ENCODE peak calls at places on chromosomes 12 and 14, in six cellular contexts. One of them, this sample, is unnamed.

GRCh38 chr12:102769323-102769916 is 147.6 kb downstream of the PAH start:
- DNase-seq in HCT116: peak; percentile 26
- DNase-seq in transverse colon: peak; percentile 26
- DNase-seq in tibial nerve: peak; percentile 85
- DNase-seq in suprapubic skin: peak; percentile 80
- DNase-seq in stomach: peak; percentile 53
- DNase-seq in this sample: no peak

GRCh38 chr14:73743431-73743931 is 29.3 kb upstream of the PNMA1 start:
- DNase-seq in suprapubic skin: no peak
- DNase-seq in tibial nerve: no peak
- DNase-seq in HCT116: no peak
- DNase-seq in stomach: no peak
- DNase-seq in transverse colon: peak; percentile 75
- DNase-seq in this sample: no peak

GRCh38 chr12:89418228-89418910 is 66.1 kb upstream of the DUSP6 start:
- DNase-seq in HCT116: no peak
- DNase-seq in stomach: no peak
- DNase-seq in tibial nerve: no peak
- DNase-seq in transverse colon: no peak
- DNase-seq in suprapubic skin: no peak
- DNase-seq in this sample: no peak

GRCh38 chr14:21505009-21505553 is 6.1 kb downstream of the METTL3 start:
- DNase-seq in tibial nerve: no peak
- DNase-seq in transverse colon: no peak
- DNase-seq in suprapubic skin: no peak
- DNase-seq in HCT116: no peak
- DNase-seq in stomach: no peak
- DNase-seq in this sample: no peak

GRCh38 chr12:112851024-112851777 is 55.6 kb upstream of the OAS1 start:
- DNase-seq in transverse colon: no peak
- DNase-seq in tibial nerve: no peak
- DNase-seq in suprapubic skin: no peak
- DNase-seq in HCT116: no peak
- DNase-seq in stomach: no peak
- DNase-seq in this sample: peak; percentile 10

GRCh38 chr12:22353615-22354325 is 19.3 kb upstream of the ST8SIA1 start:
- DNase-seq in transverse colon: no peak
- DNase-seq in suprapubic skin: no peak
- DNase-seq in stomach: no peak
- DNase-seq in tibial nerve: no peak
- DNase-seq in HCT116: no peak
- DNase-seq in this sample: no peak

GRCh38 chr14:86038401-86038985 is 508.5 kb downstream of the FLRT2 start:
- DNase-seq in HCT116: no peak
- DNase-seq in transverse colon: peak; percentile 11
- DNase-seq in tibial nerve: no peak
- DNase-seq in suprapubic skin: no peak
- DNase-seq in stomach: peak; percentile 48
- DNase-seq in this sample: no peak

GRCh38 chr12:39427360-39427808 is 15.5 kb downstream of the KIF21A start:
- DNase-seq in tibial nerve: no peak
- DNase-seq in suprapubic skin: no peak
- DNase-seq in stomach: no peak
- DNase-seq in HCT116: no peak
- DNase-seq in transverse colon: no peak
- DNase-seq in this sample: no peak

GRCh38 chr14:22282429-22282828 is 306.6 kb downstream of the DAD1 start:
- DNase-seq in suprapubic skin: no peak
- DNase-seq in transverse colon: no peak
- DNase-seq in stomach: no peak
- DNase-seq in tibial nerve: no peak
- DNase-seq in HCT116: no peak
- DNase-seq in this sample: no peak

GRCh38 chr14:20460458-20461229 is 590 bp downstream of the PIP4P1 start:
- DNase-seq in tibial nerve: no peak
- DNase-seq in suprapubic skin: no peak
- DNase-seq in transverse colon: peak; percentile 81
- DNase-seq in stomach: peak; percentile 68
- DNase-seq in HCT116: no peak
- DNase-seq in this sample: no peak

GRCh38 chr12:85865905-85866304 is 8.2 kb upstream of the NTS start:
- DNase-seq in tibial nerve: no peak
- DNase-seq in HCT116: no peak
- DNase-seq in transverse colon: no peak
- DNase-seq in suprapubic skin: no peak
- DNase-seq in stomach: no peak
- DNase-seq in this sample: no peak

GRCh38 chr12:92861381-92861780 is 67.7 kb downstream of the EEA1 start:
- DNase-seq in stomach: no peak
- DNase-seq in HCT116: no peak
- DNase-seq in transverse colon: no peak
- DNase-seq in suprapubic skin: no peak
- DNase-seq in tibial nerve: no peak
- DNase-seq in this sample: no peak

GRCh38 chr12:10069099-10069498 is 29.7 kb downstream of the CLEC1A start:
- DNase-seq in HCT116: no peak
- DNase-seq in transverse colon: no peak
- DNase-seq in suprapubic skin: no peak
- DNase-seq in stomach: no peak
- DNase-seq in tibial nerve: no peak
- DNase-seq in this sample: no peak

GRCh38 chr12:80754259-80754658 is 37.5 kb downstream of the MYF5 start:
- DNase-seq in transverse colon: no peak
- DNase-seq in suprapubic skin: no peak
- DNase-seq in HCT116: no peak
- DNase-seq in stomach: no peak
- DNase-seq in tibial nerve: no peak
- DNase-seq in this sample: no peak

GRCh38 chr12:106601031-106601430 is 18.2 kb downstream of the RFX4 start:
- DNase-seq in HCT116: no peak
- DNase-seq in suprapubic skin: no peak
- DNase-seq in stomach: no peak
- DNase-seq in tibial nerve: no peak
- DNase-seq in transverse colon: no peak
- DNase-seq in this sample: no peak
- TF ChIP-seq CTCF in HCT116: no peak
- TF ChIP-seq CTCF in suprapubic skin: no peak
- TF ChIP-seq CTCF in stomach: no peak
- TF ChIP-seq CTCF in tibial nerve: no peak
- TF ChIP-seq CTCF in transverse colon: no peak
- TF ChIP-seq CTCF in this sample: no peak

GRCh38 chr14:50780393-50780792 is 50.6 kb downstream of the NIN start:
- DNase-seq in stomach: no peak
- DNase-seq in transverse colon: no peak
- DNase-seq in suprapubic skin: no peak
- DNase-seq in tibial nerve: no peak
- DNase-seq in HCT116: no peak
- DNase-seq in this sample: no peak

GRCh38 chr14:50786821-50787464 is 44.0 kb downstream of the NIN start:
- DNase-seq in tibial nerve: no peak
- DNase-seq in stomach: no peak
- DNase-seq in transverse colon: no peak
- DNase-seq in HCT116: no peak
- DNase-seq in suprapubic skin: no peak
- DNase-seq in this sample: no peak

GRCh38 chr14:50785506-50786063 is 45.4 kb downstream of the NIN start:
- DNase-seq in stomach: no peak
- DNase-seq in transverse colon: no peak
- DNase-seq in suprapubic skin: no peak
- DNase-seq in tibial nerve: no peak
- DNase-seq in HCT116: no peak
- DNase-seq in this sample: no peak

GRCh38 chr14:50783542-50783941 is 47.4 kb downstream of the NIN start:
- DNase-seq in tibial nerve: no peak
- DNase-seq in HCT116: no peak
- DNase-seq in suprapubic skin: no peak
- DNase-seq in transverse colon: no peak
- DNase-seq in stomach: no peak
- DNase-seq in this sample: no peak

DNA sequence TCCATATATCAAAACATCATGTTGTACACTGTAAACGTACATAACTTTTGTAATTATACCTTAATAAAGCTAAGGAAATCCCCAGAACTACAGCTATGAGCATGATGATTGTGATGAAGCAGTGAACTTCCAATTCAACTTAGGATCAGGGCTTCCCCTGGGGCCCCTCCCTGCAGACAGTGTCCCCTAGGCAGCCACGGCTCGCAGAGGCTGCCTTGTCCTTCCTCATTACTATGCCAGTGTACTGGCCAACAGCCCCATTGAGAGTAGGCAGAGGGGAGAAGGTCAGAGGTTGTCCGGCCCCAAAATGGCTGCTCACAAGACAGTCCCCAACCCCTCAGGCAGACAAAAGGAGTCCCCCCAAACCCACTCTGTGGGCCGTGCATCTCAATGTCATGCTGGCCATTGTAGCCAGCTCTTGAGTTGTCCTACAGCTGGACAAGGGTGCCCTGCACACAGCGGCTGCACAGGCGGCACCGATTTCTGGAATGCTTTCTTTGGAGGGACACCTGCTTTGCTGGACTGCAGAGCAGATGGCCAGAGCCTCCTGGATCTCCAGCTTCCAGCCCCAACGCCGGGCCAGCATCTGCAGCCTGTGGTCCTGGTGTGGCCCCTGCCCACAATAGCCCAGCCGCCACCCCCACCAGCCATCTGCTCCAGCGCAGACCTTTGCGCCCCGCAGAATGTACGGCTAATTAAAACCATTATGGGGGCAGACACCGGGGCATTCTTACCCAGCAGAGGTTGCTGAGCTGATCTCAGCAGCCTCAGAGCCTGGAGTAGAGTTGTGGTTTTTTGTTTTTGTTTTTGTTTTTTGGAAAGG is 46.1 kb downstream of the NIN start:
- DNase-seq in suprapubic skin: no peak
- DNase-seq in stomach: no peak
- DNase-seq in HCT116: no peak
- DNase-seq in tibial nerve: no peak
- DNase-seq in transverse colon: no peak
- DNase-seq in this sample: no peak
- TF ChIP-seq POLR2A in suprapubic skin: no peak
- TF ChIP-seq POLR2A in stomach: no peak
- TF ChIP-seq POLR2A in HCT116: no peak
- TF ChIP-seq POLR2A in tibial nerve: no peak
- TF ChIP-seq POLR2A in transverse colon: no peak
- TF ChIP-seq POLR2A in this sample: no peak

DNA sequence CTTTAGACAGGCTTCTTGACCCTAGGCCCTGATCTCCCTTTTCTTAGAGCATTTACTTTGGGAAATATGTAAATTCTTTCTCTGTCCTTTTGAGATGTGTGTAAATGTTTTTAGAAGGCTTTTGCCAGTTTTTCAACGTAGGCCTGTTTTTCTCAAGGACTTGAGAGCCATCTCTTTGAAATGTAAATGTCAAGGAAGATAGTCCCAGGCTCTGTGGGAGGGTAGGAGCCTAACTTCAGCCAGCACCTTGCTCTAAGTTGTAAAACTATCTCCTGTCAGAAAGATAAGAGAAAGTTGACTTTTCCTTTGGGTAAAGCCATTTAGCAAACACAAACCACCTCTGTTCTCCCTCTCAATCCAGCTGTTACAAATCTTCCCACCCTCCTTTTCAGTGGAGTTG is 219.8 kb downstream of the RPS29 start:
- DNase-seq in HCT116: no peak
- DNase-seq in transverse colon: no peak
- DNase-seq in suprapubic skin: no peak
- DNase-seq in tibial nerve: no peak
- DNase-seq in stomach: no peak
- DNase-seq in this sample: no peak
- H3K27ac ChIP-seq in HCT116: no peak overlapping the region
- H3K27ac ChIP-seq in transverse colon: no peak overlapping the region
- H3K27ac ChIP-seq in suprapubic skin: no peak overlapping the region
- H3K27ac ChIP-seq in tibial nerve: no peak overlapping the region
- H3K27ac ChIP-seq in stomach: no peak overlapping the region
- H3K27ac ChIP-seq in this sample: no peak overlapping the region

GRCh38 chr14:93982684-93983007 is 6.3 kb upstream of the ASB2 start:
- DNase-seq in suprapubic skin: no peak
- DNase-seq in tibial nerve: no peak
- DNase-seq in stomach: no peak
- DNase-seq in HCT116: no peak
- DNase-seq in transverse colon: no peak
- DNase-seq in this sample: no peak

GRCh38 chr14:93987376-93987775 is 9.7 kb upstream of the CCDC197 start:
- DNase-seq in tibial nerve: no peak
- DNase-seq in suprapubic skin: no peak
- DNase-seq in HCT116: no peak
- DNase-seq in transverse colon: no peak
- DNase-seq in stomach: no peak
- DNase-seq in this sample: no peak

GRCh38 chr14:93984070-93984469 is 7.7 kb upstream of the ASB2 start:
- DNase-seq in stomach: no peak
- DNase-seq in tibial nerve: no peak
- DNase-seq in suprapubic skin: no peak
- DNase-seq in HCT116: no peak
- DNase-seq in transverse colon: no peak
- DNase-seq in this sample: no peak

GRCh38 chr14:93986972-93987371 is 10.1 kb upstream of the CCDC197 start:
- DNase-seq in transverse colon: no peak
- DNase-seq in HCT116: no peak
- DNase-seq in suprapubic skin: no peak
- DNase-seq in tibial nerve: no peak
- DNase-seq in stomach: no peak
- DNase-seq in this sample: no peak

GRCh38 chr14:93984987-93985410 is 8.6 kb upstream of the ASB2 start:
- DNase-seq in transverse colon: peak; percentile 48
- DNase-seq in suprapubic skin: no peak
- DNase-seq in tibial nerve: no peak
- DNase-seq in stomach: no peak
- DNase-seq in HCT116: peak; percentile 60
- DNase-seq in this sample: no peak
- TF ChIP-seq CTCF in transverse colon: peak; percentile 33
- TF ChIP-seq CTCF in suprapubic skin: no peak
- TF ChIP-seq CTCF in tibial nerve: no peak
- TF ChIP-seq CTCF in stomach: no peak
- TF ChIP-seq CTCF in HCT116: peak; percentile 64
- TF ChIP-seq CTCF in this sample: no peak

DNA sequence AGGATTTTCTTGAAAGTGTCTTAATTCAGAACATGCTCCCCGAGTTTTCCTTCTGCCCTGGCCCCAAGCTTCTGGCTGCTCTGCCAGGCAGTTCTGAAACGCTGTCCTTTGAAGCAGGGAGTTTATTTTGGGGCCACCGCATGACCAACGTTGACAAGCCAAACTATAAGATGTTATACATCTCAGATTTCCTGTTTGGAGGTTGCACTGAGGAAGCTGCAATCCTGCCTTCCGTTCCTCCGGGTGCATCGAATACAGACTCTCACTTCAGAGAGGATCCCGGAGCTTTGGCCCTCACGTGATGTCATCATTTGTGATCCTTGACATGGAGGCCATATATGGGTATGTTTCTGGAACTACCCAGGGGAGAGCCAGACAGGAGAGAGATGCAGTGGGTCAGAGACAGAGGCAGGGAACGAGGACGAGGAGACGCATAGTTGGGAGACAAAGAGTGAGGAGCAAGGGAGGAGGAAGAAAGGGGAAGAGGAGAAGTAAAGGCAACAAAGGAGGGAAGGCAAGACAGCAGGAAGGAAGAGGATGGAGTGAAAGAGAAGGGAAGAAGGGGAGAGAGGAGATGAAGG is at the start of gene ASB2:
- DNase-seq in transverse colon: peak; percentile 41
- DNase-seq in suprapubic skin: no peak
- DNase-seq in tibial nerve: no peak
- DNase-seq in stomach: no peak
- DNase-seq in HCT116: no peak
- DNase-seq in this sample: no peak
- TF ChIP-seq POLR2A in transverse colon: peak; percentile 45
- TF ChIP-seq POLR2A in suprapubic skin: no peak
- TF ChIP-seq POLR2A in tibial nerve: no peak
- TF ChIP-seq POLR2A in stomach: no peak
- TF ChIP-seq POLR2A in HCT116: no peak
- TF ChIP-seq POLR2A in this sample: no peak